ENCODE peak calls at places on chromosome 14, in four cellular contexts. R is PC-3, X is WERI-Rb-1, A is heart right ventricle. H is an unnamed sample. For H3K9me3, the result is how much of the 10 kb centered on the place peaks cover.

GRCh38 chr14:34680806-34681479 is 33.5 kb downstream of the CFL2 start:
- DNase-seq in X (no peak), A (no peak), R (no peak), H (no peak)

GRCh38 chr14:51304428-51304827 is 64.4 kb downstream of the TMX1 start:
- DNase-seq in X (no peak), R (no peak), A (no peak), H (no peak)

GRCh38 chr14:92254786-92255185 is 68.2 kb upstream of the SLC24A4 start:
- DNase-seq in X (peak), A (peak), R (no peak), H (no peak)

GRCh38 chr14:91227183-91227628 is 17.3 kb downstream of the GPR68 start:
- DNase-seq in A (no peak), X (no peak), R (no peak), H (no peak)

GRCh38 chr14:87170179-87170578 is 822.8 kb downstream of the GALC start:
- DNase-seq in X (no peak), A (no peak), R (no peak), H (no peak)

GRCh38 chr14:68244272-68244975 is 424.8 kb downstream of the RAD51B start:
- DNase-seq in X (no peak), R (no peak), A (no peak), H (no peak)

GRCh38 chr14:75579882-75580281 is 1.5 kb downstream of the FLVCR2 start:
- DNase-seq in R (no peak), A (no peak), X (no peak), H (no peak)

GRCh38 chr14:67690011-67690410 is 5.6 kb downstream of the RDH11 start:
- DNase-seq in R (no peak), X (no peak), A (no peak), H (no peak)

GRCh38 chr14:22560638-22561365 is 28.2 kb downstream of the DAD1 start:
- DNase-seq in X (no peak), A (no peak), R (peak), H (no peak)

GRCh38 chr14:31320216-31320615 is 100.1 kb downstream of the HEATR5A start:
- DNase-seq in A (peak), R (no peak), X (no peak), H (no peak)

GRCh38 chr14:56057071-56057865 is 60.9 kb upstream of the PELI2 start:
- DNase-seq in R (no peak), X (no peak), A (no peak), H (no peak)
- H3K27ac ChIP-seq in R (no peak), X (no peak), A (no peak), H (no peak)

GRCh38 chr14:74491952-74492351 is 1.2 kb downstream of the NPC2 start:
- DNase-seq in A (no peak), X (no peak), R (peak), H (no peak)
- TF ChIP-seq CTCF in A (no peak), X (no peak), R (peak), H (no peak)

DNA sequence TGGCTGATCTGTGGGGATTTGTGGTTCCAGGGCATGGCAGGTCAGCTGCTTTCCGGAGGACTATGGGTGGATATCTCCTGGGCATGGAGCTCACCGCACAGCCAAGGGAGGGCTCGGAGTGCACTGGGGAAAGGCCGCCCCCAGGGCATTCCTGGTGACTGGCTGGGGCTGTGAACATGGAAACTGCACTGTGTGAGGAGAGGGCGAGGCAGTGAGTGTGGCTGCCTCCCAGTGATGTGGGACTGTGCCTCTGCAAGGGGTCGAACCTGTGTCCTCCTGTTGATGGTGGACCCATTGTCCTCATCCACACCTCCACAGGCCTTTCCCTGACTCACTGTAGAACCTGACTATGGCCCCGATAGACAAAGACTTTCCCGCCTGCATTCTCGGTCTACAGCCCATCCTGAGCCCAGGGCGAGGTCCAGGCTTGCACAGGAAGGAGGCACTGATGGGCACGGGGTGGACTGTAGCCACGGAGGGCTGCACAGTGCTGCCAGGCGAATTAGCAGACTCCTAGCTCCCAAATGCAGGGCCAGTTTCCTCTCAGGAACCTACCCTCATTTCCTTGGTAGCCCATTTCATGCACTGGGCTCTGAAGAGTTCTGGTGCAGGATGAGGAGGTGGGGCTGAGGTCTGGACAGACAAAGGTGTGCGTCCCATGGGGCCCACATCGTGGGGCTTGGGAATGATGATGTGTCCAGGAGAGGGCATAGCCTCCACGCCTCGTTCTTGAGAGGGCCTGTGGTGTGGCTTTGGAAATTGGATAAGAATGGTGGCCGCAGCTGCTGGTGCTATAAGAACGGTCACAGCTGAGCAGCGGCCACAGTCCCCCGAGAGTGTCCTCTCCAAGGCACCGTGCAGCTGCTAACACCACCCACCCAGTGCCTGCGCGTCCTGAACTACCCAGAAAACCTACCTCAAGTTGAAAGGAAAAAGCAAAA is 415.1 kb downstream of the TMEM121 start:
- DNase-seq in X (no peak), R (no peak), A (no peak), H (no peak)
- H3K9me3 ChIP-seq in X (under half), R (under half), A (under half), H (under half)

GRCh38 chr14:30227871-30228270 is 300.2 kb upstream of the PRKD1 start:
- DNase-seq in X (no peak), A (no peak), R (peak), H (no peak)

GRCh38 chr14:30223385-30223785 is 295.7 kb upstream of the PRKD1 start:
- DNase-seq in X (no peak), A (peak), R (peak), H (no peak)

GRCh38 chr14:30223966-30224365 is 296.3 kb upstream of the PRKD1 start:
- DNase-seq in A (no peak), R (no peak), X (no peak), H (no peak)

GRCh38 chr14:30227436-30227835 is 299.8 kb upstream of the PRKD1 start:
- DNase-seq in A (peak), X (no peak), R (no peak), H (no peak)

DNA sequence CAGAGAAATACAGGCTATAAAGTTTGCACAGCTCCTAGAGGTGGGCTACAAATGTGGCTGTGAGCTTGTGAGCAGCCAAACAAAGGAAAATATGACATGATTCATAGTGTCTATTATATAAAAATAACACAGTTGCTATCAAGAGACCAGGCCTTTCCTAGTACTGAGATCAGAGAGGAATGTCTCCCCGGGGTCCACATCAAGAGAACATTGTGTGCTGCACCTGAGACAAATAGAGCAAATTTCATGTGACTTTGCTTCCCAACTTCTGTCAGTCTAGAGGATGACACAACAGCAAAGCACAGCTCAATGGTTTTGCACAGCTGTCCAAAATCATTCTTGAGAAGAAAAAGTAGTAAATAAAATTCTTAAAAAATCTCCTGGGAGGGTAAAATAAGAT is 297.5 kb upstream of the PRKD1 start:
- DNase-seq in R (no peak), A (no peak), X (no peak), H (no peak)
- H3K27ac ChIP-seq in R (no peak), A (no peak), X (no peak), H (no peak)

DNA sequence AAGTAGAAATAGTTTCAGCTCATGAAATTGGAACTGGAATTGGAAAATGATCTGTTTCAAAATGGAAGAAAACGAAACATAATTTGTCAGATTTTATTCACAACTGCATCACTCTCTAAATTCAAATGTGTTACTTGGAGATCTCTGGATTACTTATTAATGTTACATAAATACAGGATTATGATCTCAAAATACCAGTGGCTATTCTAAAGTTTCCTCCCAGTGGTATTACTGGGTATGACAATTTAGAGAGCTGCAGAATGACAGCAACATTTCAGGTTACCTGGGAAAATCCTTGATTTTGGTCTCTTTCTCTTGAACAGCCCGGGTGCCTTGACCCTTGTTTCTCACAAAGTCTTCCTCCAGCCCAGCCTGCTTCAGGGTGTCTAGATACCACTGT is 14.2 kb downstream of the FAM161B start:
- DNase-seq in A (no peak), R (peak), X (no peak), H (no peak)
- TF ChIP-seq CTCF in A (no peak), R (peak), X (no peak), H (peak)

DNA sequence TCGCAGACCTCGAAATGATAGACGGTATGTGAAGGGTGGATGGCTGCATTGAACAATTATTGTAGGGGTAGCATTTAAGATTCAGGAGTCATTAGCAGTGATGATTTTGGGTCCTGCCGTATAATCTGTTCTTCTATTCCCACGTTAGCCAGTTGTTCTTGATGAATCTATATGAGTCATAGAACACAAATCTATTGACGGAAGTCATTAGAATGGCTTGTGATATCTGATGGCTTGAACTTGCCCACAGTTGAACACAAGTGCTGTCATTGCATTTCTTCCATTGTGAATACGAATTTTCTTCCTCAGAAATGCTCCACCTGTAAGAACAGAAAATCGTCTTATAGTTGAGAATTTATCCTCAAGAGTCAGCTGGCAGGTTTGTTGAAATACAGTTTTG is 1.9 kb downstream of the SRSF5 start:
- DNase-seq in R (peak), A (no peak), X (no peak), H (no peak)
- H3K9me3 ChIP-seq in R (under half), A (under half), X (under half), H (under half)

H was measured in CD4-positive, alpha-beta T cell.